ENCODE peak calls at places on chromosomes 13 and 19, in five cellular contexts. M, G, X, K and E are unnamed samples.

GRCh38 chr13:90872491-90873025 is 474.9 kb upstream of the MIR17HG start:
- DNase-seq in M (no peak), G (no peak), X (no peak), K (no peak), E (no peak)

GRCh38 chr13:28411859-28412353 is 83.0 kb downstream of the FLT1 start:
- DNase-seq in M (no peak), G (no peak), X (no peak), K (no peak), E (no peak)

GRCh38 chr19:38989066-38989605 is 13.6 kb upstream of the FBXO17 start:
- DNase-seq in M (no peak), G (peak; percentile 22), X (no peak), K (no peak), E (no peak)

GRCh38 chr19:33177417-33177976 is 16.6 kb upstream of the LRP3 start:
- DNase-seq in M (no peak), G (no peak), X (no peak), K (no peak), E (no peak)

GRCh38 chr13:73874460-73874859 is 259.7 kb downstream of the KLF12 start:
- DNase-seq in M (no peak), G (no peak), X (no peak), K (no peak), E (no peak)

GRCh38 chr19:2428756-2429711 is 1.6 kb upstream of the TIMM13 start:
- DNase-seq in M (no peak), G (no peak), X (no peak), K (no peak), E (no peak)

GRCh38 chr19:45762870-45763631 is 6.0 kb downstream of the SIX5 start:
- DNase-seq in M (no peak), G (no peak), X (no peak), K (no peak), E (no peak)

GRCh38 chr19:43620061-43621001 is 902 bp upstream of the ZNF428 start:
- DNase-seq in M (no peak), G (no peak), X (peak; percentile 80), K (no peak), E (no peak)

GRCh38 chr19:53520163-53520546 is 17.8 kb upstream of the ZNF331 start:
- DNase-seq in M (no peak), G (no peak), X (no peak), K (no peak), E (no peak)

GRCh38 chr13:41621716-41622508 is 164.6 kb downstream of the RGCC start:
- DNase-seq in M (no peak), G (no peak), X (no peak), K (no peak), E (no peak)

GRCh38 chr13:85503797-85504196 is 295.4 kb downstream of the SLITRK6 start:
- DNase-seq in M (no peak), G (peak; percentile 76), X (no peak), K (no peak), E (no peak)

GRCh38 chr13:100182894-100183490 is 94.1 kb downstream of the PCCA start:
- DNase-seq in M (no peak), G (no peak), X (no peak), K (no peak), E (no peak)

GRCh38 chr19:15456871-15457700 is 7.3 kb downstream of the RASAL3 start:
- DNase-seq in M (no peak), G (no peak), X (no peak), K (no peak), E (no peak)

GRCh38 chr13:30880756-30881155 is 25.3 kb upstream of the MEDAG start:
- DNase-seq in M (peak; percentile 85), G (peak; percentile 86), X (no peak), K (peak; percentile 95), E (peak; percentile 79)

GRCh38 chr13:33548065-33548464 is 262.5 kb upstream of the STARD13 start:
- DNase-seq in M (no peak), G (no peak), X (no peak), K (no peak), E (no peak)

GRCh38 chr19:41192574-41193419 is at the start of gene CYP2S1:
- DNase-seq in M (no peak), G (peak; percentile 28), X (peak; percentile 10), K (no peak), E (no peak)

GRCh38 chr13:20168396-20168795 is 7.5 kb upstream of the GJA3 start:
- DNase-seq in M (no peak), G (no peak), X (no peak), K (no peak), E (no peak)

GRCh38 chr13:26584713-26585112 is 27.2 kb downstream of the WASF3 start:
- DNase-seq in M (no peak), G (peak; percentile 90), X (no peak), K (peak; percentile 73), E (peak; percentile 78)

GRCh38 chr13:33263976-33264619 is 21.5 kb downstream of the STARD13 start:
- DNase-seq in M (no peak), G (no peak), X (no peak), K (peak; percentile 79), E (no peak)

GRCh38 chr13:80217614-80218456 is 123.1 kb downstream of the SPRY2 start:
- DNase-seq in M (no peak), G (no peak), X (no peak), K (no peak), E (no peak)

GRCh38 chr13:44278164-44278563 is 95.5 kb upstream of the SERP2 start:
- DNase-seq in M (no peak), G (no peak), X (no peak), K (no peak), E (no peak)

GRCh38 chr19:3852614-3853254 is 16.1 kb downstream of the ZFR2 start:
- DNase-seq in M (no peak), G (peak; percentile 94), X (no peak), K (peak; percentile 39), E (peak; percentile 50)

GRCh38 chr19:27735314-27735713 is 1477.6 kb downstream of the UQCRFS1 start:
- DNase-seq in M (no peak), G (no peak), X (no peak), K (no peak), E (no peak)

GRCh38 chr13:113843063-113843654 is 20.7 kb downstream of the GAS6 start:
- DNase-seq in M (peak; percentile 60), G (no peak), X (no peak), K (no peak), E (no peak)

GRCh38 chr19:55365922-55366321 is 2.9 kb upstream of the GARIN5B start:
- DNase-seq in M (no peak), G (no peak), X (no peak), K (no peak), E (no peak)

GRCh38 chr19:3338541-3339181 is 27.7 kb upstream of the NFIC start:
- DNase-seq in M (peak; percentile 93), G (no peak), X (no peak), K (no peak), E (no peak)

GRCh38 chr13:40287428-40287827 is 379.0 kb downstream of the FOXO1 start:
- DNase-seq in M (no peak), G (no peak), X (no peak), K (no peak), E (no peak)

GRCh38 chr19:6564393-6564792 is 26.6 kb downstream of the CD70 start:
- DNase-seq in M (no peak), G (no peak), X (peak; percentile 10), K (no peak), E (no peak)

GRCh38 chr13:75494491-75494890 is 12.5 kb upstream of the TBC1D4 start:
- DNase-seq in M (no peak), G (peak; percentile 54), X (no peak), K (no peak), E (no peak)

GRCh38 chr19:33098023-33098652 is 17.2 kb downstream of the GPATCH1 start:
- DNase-seq in M (no peak), G (no peak), X (no peak), K (no peak), E (no peak)